ENCODE peak calls at places on chromosomes 13 and 19, in six cellular contexts. P is RWPE2, Q is IMR-90, V is Peyer's patch, E is dorsolateral prefrontal cortex, Z is cardiac fibroblast. B is an unnamed sample.

GRCh38 chr13:37869756-37870488 is at the start of gene TRPC4:
- DNase-seq in P (peak), Q (peak), V (peak), E (peak), Z (peak), B (peak)

GRCh38 chr19:3665681-3666544 is 34.4 kb downstream of the PIP5K1C start:
- DNase-seq in P (no peak), Q (no peak), V (peak), E (peak), Z (peak), B (peak)

GRCh38 chr19:1566392-1567115 is 1.6 kb downstream of the MEX3D start:
- DNase-seq in P (no peak), Q (peak), V (peak), E (peak), Z (peak), B (peak)

GRCh38 chr19:13451596-13451995 is 54.7 kb downstream of the CACNA1A start:
- DNase-seq in P (no peak), Q (no peak), V (no peak), E (no peak), Z (no peak), B (no peak)

GRCh38 chr13:57630661-57631606 is 610 bp upstream of the PCDH17 start:
- DNase-seq in P (no peak), Q (no peak), V (no peak), E (peak), Z (peak), B (no peak)

GRCh38 chr19:7004313-7004931 is 16.8 kb downstream of the MBD3L2B start:
- DNase-seq in P (no peak), Q (peak), V (no peak), E (no peak), Z (no peak), B (no peak)

GRCh38 chr19:49339364-49340068 is 4.3 kb downstream of the CD37 start:
- DNase-seq in P (peak), Q (peak), V (peak), E (peak), Z (peak), B (peak)

GRCh38 chr13:26459276-26460131 is 98.0 kb upstream of the WASF3 start:
- DNase-seq in P (no peak), Q (no peak), V (peak), E (no peak), Z (peak), B (no peak)

GRCh38 chr13:23391752-23392151 is 41.8 kb downstream of the SACS start:
- DNase-seq in P (no peak), Q (peak), V (no peak), E (no peak), Z (peak), B (no peak)

GRCh38 chr19:50695251-50696064 is 24.1 kb downstream of the SHANK1 start:
- DNase-seq in P (no peak), Q (no peak), V (no peak), E (no peak), Z (no peak), B (peak)

GRCh38 chr13:113098163-113098732 is 7.3 kb upstream of the F7 start:
- DNase-seq in P (no peak), Q (peak), V (no peak), E (no peak), Z (peak), B (no peak)

GRCh38 chr19:531753-532571 is at the start of gene CDC34:
- DNase-seq in P (no peak), Q (no peak), V (no peak), E (no peak), Z (no peak), B (no peak)

GRCh38 chr13:80923907-80924306 is 583.0 kb upstream of the SPRY2 start:
- DNase-seq in P (no peak), Q (no peak), V (no peak), E (no peak), Z (peak), B (no peak)

GRCh38 chr13:24183741-24184182 is 23.2 kb downstream of the SPATA13 start:
- DNase-seq in P (no peak), Q (no peak), V (peak), E (no peak), Z (no peak), B (no peak)

GRCh38 chr19:13834308-13834790 is 39.1 kb downstream of the ZSWIM4 start:
- DNase-seq in P (no peak), Q (peak), V (no peak), E (no peak), Z (peak), B (no peak)

GRCh38 chr13:107239213-107239612 is 671.3 kb upstream of the ARGLU1 start:
- DNase-seq in P (no peak), Q (no peak), V (no peak), E (no peak), Z (no peak), B (no peak)

GRCh38 chr13:45781553-45782326 is 69.8 kb downstream of the SIAH3 start:
- DNase-seq in P (peak), Q (no peak), V (peak), E (no peak), Z (no peak), B (no peak)

GRCh38 chr19:46660008-46660517 is 919 bp downstream of the DACT3 start:
- DNase-seq in P (no peak), Q (no peak), V (no peak), E (peak), Z (no peak), B (no peak)

GRCh38 chr19:17680235-17680722 is 7.9 kb downstream of the UNC13A start:
- DNase-seq in P (no peak), Q (peak), V (peak), E (peak), Z (peak), B (no peak)
- TF ChIP-seq CTCF in P (no peak), Q (no peak), V (no peak), E (no peak), Z (no peak), B (no peak)

GRCh38 chr19:4712771-4713170 is 10.9 kb downstream of the DPP9 start:
- DNase-seq in P (no peak), Q (no peak), V (no peak), E (no peak), Z (no peak), B (no peak)
- TF ChIP-seq CTCF in P (no peak), Q (no peak), V (no peak), E (no peak), Z (no peak), B (no peak)

GRCh38 chr13:108733141-108733540 is 103.7 kb downstream of the MYO16 start:
- DNase-seq in P (no peak), Q (no peak), V (no peak), E (no peak), Z (no peak), B (no peak)

DNA sequence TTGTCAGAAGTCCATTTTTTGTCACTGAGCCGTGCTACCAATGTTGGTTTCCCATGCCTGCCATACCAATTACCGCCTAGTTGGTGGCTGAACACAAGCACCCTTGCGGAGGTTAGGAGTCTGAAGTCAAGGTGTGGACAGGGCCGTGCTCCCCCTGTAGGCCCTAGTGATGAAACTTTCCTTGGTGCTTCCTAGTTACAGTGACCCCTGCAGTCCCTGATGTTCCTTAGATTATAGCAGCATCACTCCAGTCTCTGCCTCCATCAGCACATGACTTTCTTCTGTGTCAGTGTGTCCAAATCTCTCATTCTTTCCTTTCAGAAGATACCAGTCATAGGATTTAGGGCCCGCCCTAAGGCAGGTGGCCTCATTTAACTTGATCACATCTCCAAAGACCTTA is 99.0 kb downstream of the MYO16 start:
- DNase-seq in P (no peak), Q (no peak), V (no peak), E (no peak), Z (no peak), B (no peak)
- TF ChIP-seq CTCF in P (peak), Q (no peak), V (no peak), E (no peak), Z (no peak), B (peak)

GRCh38 chr13:20867408-20867807 is 35.1 kb downstream of the XPO4 start:
- DNase-seq in P (no peak), Q (no peak), V (no peak), E (no peak), Z (no peak), B (no peak)

GRCh38 chr13:20870829-20871228 is 31.7 kb downstream of the XPO4 start:
- DNase-seq in P (no peak), Q (no peak), V (no peak), E (no peak), Z (no peak), B (no peak)

GRCh38 chr13:20873348-20873747 is 29.2 kb downstream of the XPO4 start:
- DNase-seq in P (no peak), Q (peak), V (no peak), E (no peak), Z (peak), B (no peak)

DNA sequence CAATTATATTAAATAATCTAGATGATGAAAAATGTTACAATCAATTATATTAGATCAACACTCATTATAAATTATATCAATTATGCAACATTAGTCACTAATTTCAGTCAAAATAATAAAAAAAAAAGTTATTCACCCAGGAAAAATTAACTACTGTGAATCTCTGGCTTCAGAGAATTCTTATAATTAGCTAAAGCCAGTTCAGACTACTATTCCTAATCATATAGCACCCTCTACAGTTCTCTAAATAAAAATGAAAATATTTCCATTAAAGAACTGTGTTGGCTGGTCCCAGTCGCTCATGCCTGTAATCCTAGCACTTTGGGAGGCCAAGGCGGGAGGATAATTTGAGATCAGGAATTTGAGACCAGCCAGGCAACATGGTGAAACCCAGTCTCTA is 33.0 kb downstream of the XPO4 start:
- DNase-seq in P (no peak), Q (peak), V (no peak), E (no peak), Z (peak), B (no peak)
- TF ChIP-seq CTCF in P (peak), Q (peak), V (no peak), E (peak), Z (no peak), B (peak)

GRCh38 chr19:28943651-28944050 is 269.3 kb downstream of the UQCRFS1 start:
- DNase-seq in P (no peak), Q (no peak), V (no peak), E (no peak), Z (no peak), B (no peak)
- TF ChIP-seq CTCF in P (no peak), Q (no peak), V (no peak), E (no peak), Z (no peak), B (no peak)

GRCh38 chr13:114236224-114236623 is 1.5 kb downstream of the CDC16 start:
- DNase-seq in P (no peak), Q (no peak), V (no peak), E (no peak), Z (no peak), B (no peak)
- TF ChIP-seq CTCF in P (no peak), Q (no peak), V (no peak), E (no peak), Z (no peak), B (no peak)

B was measured in progenitor cell of endocrine pancreas.